ENCODE peak calls at places on chromosomes 7 and 10, in four cellular contexts. H, A, F and O are unnamed samples. For H3K4me1, the result is how much of the 10 kb centered on the place peaks cover.

GRCh38 chr10:107034023-107034422 is 130.5 kb downstream of the SORCS1 start:
- DNase-seq in F (no peak), H (no peak), A (no peak), O (no peak)

GRCh38 chr7:96151889-96152288 is 170.0 kb downstream of the SLC25A13 start:
- DNase-seq in F (no peak), A (no peak), H (no peak), O (no peak)

GRCh38 chr10:1033601-1034000 is 7.9 kb upstream of the IDI2 start:
- DNase-seq in A (no peak), F (no peak), H (no peak), O (no peak)

GRCh38 chr7:149823631-149824199 is 14.5 kb upstream of the ZNF862 start:
- DNase-seq in A (no peak), H (no peak), F (no peak), O (no peak)

GRCh38 chr10:123636598-123637325 is 29.4 kb upstream of the GPR26 start:
- DNase-seq in A (no peak), H (no peak), F (no peak), O (no peak)

GRCh38 chr10:96275685-96276418 is 4.5 kb upstream of the BLNK start:
- DNase-seq in F (no peak), A (no peak), H (no peak), O (no peak)

GRCh38 chr7:2965745-2966270 is 77.9 kb downstream of the CARD11 start:
- DNase-seq in H (no peak), F (no peak), A (no peak), O (peak)

GRCh38 chr10:79111427-79111826 is 42.7 kb downstream of the ZMIZ1 start:
- DNase-seq in H (no peak), A (no peak), F (no peak), O (no peak)

GRCh38 chr10:101938316-101939272 is 95.0 kb upstream of the KCNIP2 start:
- DNase-seq in H (no peak), A (peak), F (no peak), O (no peak)

GRCh38 chr10:119602241-119603095 is 5.7 kb upstream of the TIAL1 start:
- DNase-seq in H (no peak), A (no peak), F (no peak), O (peak)

GRCh38 chr7:100691676-100692577 is 2.1 kb downstream of the GIGYF1 start:
- DNase-seq in F (peak), H (peak), A (no peak), O (no peak)

GRCh38 chr10:73219384-73219783 is 27.7 kb downstream of the DNAJC9 start:
- DNase-seq in H (no peak), F (no peak), A (no peak), O (no peak)

GRCh38 chr7:85006754-85007153 is 180.1 kb downstream of the SEMA3D start:
- DNase-seq in F (no peak), A (no peak), H (no peak), O (no peak)

GRCh38 chr7:126574838-126575250 is 677.9 kb downstream of the GRM8 start:
- DNase-seq in H (no peak), F (no peak), A (peak), O (no peak)

GRCh38 chr7:157550300-157551275 is 213.8 kb downstream of the DNAJB6 start:
- DNase-seq in F (no peak), H (no peak), A (no peak), O (peak)

GRCh38 chr10:81068446-81068845 is 530.7 kb downstream of the SH2D4B start:
- DNase-seq in H (no peak), F (no peak), A (no peak), O (no peak)

GRCh38 chr10:116742367-116743265 is at the start of gene HSPA12A:
- DNase-seq in H (peak), A (peak), F (peak), O (peak)

GRCh38 chr7:31004393-31004792 is 40.6 kb downstream of the GHRHR start:
- DNase-seq in H (no peak), F (no peak), A (no peak), O (no peak)

GRCh38 chr10:69633673-69634635 is 3.9 kb downstream of the FAM241B start:
- DNase-seq in A (no peak), H (no peak), F (no peak), O (peak)

GRCh38 chr10:35723992-35724391 is 81.9 kb upstream of the FZD8 start:
- DNase-seq in A (no peak), H (no peak), F (no peak), O (no peak)

DNA sequence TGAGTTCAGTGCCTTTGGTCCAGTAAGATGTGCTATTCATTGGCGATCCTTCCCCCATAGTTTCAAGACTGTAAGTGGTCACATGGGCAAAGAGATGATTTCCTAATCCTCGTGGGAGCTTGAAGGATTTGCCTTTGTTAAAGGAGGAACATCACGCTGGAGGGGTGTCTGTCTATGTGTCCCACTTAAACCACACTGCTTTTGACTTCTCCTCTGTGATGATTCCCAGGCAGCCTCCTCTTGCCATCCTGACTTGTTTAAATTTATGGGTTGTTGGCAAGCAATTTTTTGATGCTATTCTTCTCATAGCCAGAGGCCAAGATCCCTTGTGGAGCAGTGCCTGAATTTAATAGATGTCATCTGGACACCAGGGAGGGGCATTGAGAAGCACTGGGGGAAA is 154.0 kb downstream of the TCF7L2 start:
- DNase-seq in A (no peak), F (no peak), H (peak), O (no peak)
- H3K4me1 ChIP-seq in A (under half), F (under half), H (under half), O (under half)

GRCh38 chr7:75966209-75966961 is 28.0 kb downstream of the TMEM120A start:
- DNase-seq in F (no peak), H (peak), A (no peak), O (no peak)
- H3K4me1 ChIP-seq in F (under half), H (half or more), A (under half), O (under half)

GRCh38 chr10:89303161-89303560 is 1.3 kb downstream of the IFIT2 start:
- DNase-seq in H (no peak), F (no peak), A (no peak), O (no peak)
- H3K4me1 ChIP-seq in H (under half), F (under half), A (under half), O (under half)

DNA sequence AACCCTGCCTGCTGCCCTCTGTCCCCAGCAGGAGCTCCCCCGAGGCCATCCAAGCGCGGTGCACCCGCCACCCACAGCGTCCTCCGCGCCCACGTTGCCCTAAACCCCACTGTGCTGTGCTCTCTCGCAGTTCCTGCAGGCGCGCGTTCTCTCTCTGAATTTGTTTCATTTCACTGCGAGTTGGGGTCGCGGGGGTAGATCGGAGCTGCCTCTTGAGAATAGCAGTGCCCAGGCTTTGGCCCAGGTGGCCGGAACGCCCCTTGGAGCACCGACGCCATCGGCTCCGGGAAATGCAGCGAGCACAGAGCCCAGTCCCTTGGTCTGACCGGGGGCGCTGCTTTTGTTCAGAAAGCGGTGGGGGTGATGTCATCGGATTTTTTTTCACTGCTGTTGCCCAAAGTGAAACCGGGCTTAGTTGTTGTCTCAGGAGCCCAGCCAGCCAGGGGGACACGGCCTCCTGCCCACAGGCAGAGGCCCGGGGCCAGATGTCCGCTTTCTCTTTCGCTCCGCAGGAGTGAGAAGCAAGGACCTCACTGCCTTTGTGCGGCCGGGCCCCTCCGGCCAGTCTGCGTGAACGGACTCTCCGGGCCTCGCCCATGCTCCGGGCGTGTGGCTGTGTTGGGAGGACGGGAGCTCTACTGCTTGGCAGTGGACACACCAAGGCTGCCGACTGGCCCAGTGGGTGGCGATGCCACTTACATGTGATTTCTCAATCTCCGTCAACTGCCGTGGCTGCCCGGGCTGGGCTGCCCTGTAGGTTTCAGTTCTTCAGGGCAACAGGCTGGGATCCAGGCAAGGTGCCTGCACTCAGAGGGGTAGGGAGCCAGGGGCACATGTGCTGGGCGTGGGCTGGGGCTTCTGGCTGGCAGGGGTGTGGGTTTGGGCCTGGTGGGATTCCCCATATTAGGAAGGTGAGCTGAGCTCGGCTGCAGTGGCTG is 43.2 kb downstream of the FOXK1 start:
- DNase-seq in F (peak), H (peak), A (no peak), O (no peak)
- H3K4me1 ChIP-seq in F (under half), H (under half), A (under half), O (under half)

DNA sequence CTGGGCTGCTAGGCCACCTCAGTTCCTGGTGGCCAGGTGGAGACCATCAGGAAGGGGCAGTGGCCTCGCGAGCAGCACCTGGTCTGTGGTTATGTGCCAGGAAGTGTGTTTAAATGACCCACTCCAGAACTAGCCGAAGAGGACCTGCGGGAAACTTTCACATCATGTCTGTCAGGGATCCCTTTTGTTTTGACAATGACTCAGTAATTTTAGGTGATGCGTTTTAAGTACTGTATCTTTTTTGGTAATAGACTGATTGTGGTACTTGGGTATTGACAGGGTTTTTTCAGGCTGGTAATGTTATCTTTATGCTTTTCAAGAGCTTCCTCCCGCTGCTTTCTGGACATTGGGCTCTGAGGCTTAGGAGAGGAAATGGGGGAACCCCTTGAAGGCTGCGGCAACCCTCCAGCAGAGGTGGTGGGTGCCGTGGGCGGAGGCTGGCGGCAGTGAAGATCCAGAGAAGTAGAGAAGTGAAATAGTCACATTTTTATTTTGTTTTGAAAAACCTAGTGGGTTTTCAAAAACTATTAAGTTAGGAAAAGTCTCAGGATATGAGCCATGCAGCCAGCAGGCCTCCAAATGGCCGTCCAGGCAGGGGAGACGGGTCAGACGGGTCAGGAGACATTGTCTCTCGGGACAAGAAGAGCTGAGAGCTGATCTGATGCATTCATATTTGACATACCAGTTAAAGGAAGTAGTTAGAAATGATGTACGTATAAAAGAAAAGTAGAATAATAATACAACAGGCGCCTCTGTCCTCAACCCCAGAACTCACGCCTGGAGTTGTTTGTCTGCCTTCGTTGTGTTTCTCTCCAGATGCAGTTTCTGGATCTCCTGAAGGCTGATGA is 27.7 kb downstream of the PPP2R2D start:
- DNase-seq in F (no peak), A (no peak), H (no peak), O (no peak)
- H3K4me1 ChIP-seq in F (under half), A (under half), H (under half), O (under half)

GRCh38 chr10:45417746-45418145 is 43.7 kb downstream of the ALOX5 start:
- DNase-seq in A (no peak), F (no peak), H (no peak), O (no peak)

GRCh38 chr10:45418417-45418858 is 44.4 kb downstream of the ALOX5 start:
- DNase-seq in A (no peak), F (no peak), H (no peak), O (no peak)

GRCh38 chr10:45420453-45421192 is 46.6 kb downstream of the ALOX5 start:
- DNase-seq in A (no peak), F (peak), H (peak), O (no peak)

GRCh38 chr10:45419673-45420020 is 45.6 kb downstream of the ALOX5 start:
- DNase-seq in H (no peak), A (no peak), F (no peak), O (no peak)

GRCh38 chr10:45418859-45419672 is 45.0 kb downstream of the ALOX5 start:
- DNase-seq in H (peak), F (peak), A (no peak), O (no peak)
- H3K4me1 ChIP-seq in H (under half), F (half or more), A (under half), O (under half)

GRCh38 chr10:30968711-30969110 is 63.0 kb downstream of the ZNF438 start:
- DNase-seq in F (no peak), H (no peak), A (no peak), O (no peak)
- H3K4me1 ChIP-seq in F (under half), H (under half), A (under half), O (under half)

DNA sequence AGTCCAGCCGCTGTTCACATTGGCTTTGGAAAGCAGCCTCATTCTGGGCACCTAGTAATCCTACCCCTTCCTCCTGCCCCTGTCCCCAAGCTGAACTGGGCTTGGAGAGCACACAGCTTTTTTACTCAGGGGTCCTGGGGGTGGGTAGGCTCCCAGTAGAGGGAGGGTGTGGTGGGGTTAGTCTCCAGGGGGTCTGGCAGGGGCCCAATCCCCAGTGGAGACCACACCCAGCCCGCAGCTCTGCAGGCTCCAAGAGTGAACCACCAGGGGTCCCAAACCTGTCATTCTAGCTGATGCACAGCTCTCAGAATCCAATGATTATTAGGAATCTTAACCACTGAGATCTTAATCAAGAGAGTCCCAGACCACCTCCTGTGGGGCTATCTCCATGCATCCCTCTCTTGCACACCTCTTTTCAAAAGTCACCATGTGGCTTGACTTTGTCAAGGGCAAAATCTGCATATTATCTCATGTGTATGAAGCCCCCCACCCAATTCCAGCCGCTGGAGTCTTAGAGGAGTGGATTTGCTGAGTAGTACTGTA is 2.7 kb downstream of the HOXA11 start:
- DNase-seq in H (no peak), F (no peak), A (no peak), O (no peak)
- H3K4me1 ChIP-seq in H (under half), F (under half), A (under half), O (under half)

DNA sequence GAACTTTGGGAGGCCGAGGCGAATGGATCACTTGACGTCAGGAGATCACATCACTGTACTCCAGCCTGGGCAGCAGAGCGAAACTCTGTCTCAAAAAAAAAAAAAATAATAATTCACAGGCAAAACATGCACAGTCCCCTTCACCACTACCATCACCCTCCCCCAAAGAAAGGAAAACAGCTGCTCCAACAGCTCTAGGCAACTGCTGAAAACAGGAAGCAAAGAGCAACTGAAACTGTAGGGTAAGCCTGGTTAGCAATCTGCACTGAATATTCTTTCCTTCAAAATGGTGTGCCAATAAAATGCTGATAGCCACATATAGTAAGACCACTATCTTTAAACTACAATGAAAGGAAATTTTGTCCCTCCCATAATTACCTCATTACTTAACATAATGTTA is 11.8 kb downstream of the NT5C2 start:
- DNase-seq in A (no peak), H (no peak), F (no peak), O (no peak)
- H3K4me1 ChIP-seq in A (under half), H (under half), F (under half), O (under half)

DNA sequence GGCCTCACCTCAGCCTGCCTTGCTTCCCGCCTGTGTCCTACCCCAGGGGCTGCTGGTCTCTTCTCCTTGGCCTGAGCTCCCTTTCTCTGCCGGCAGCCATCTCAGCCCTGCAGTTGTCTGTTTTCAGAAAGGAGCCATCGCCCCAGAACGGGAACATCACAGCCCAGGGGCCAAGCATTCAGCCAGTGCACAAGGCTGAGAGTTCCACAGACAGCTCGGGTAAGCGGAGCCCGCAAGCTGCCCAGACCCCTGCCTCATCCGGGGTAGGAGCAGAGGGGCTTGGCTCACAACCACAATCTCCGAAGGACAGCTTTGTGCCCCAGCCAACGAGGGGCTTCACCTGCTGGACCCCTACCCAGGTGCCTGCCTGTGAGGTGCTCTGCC is 5.3 kb upstream of the DEPP1 start:
- DNase-seq in F (no peak), H (peak), A (no peak), O (no peak)
- H3K4me1 ChIP-seq in F (under half), H (under half), A (under half), O (under half)